ENCODE peak calls at places on chromosomes 1 and 21, in nine cellular contexts. C is fibroblast of gingiva, U is T-helper 9 cell, J is AG10803, M is Calu3, Z is NCI-H1105, Q is GDM1, N is midbrain, D is hypothalamus. E is an unnamed sample.

GRCh38 chr1:73627723-73628122 is 570.3 kb downstream of the LRRIQ3 start:
- DNase-seq in N (no peak), C (no peak), Z (no peak), U (no peak), M (no peak), Q (no peak), D (no peak), J (no peak), E (no peak)

GRCh38 chr21:46509760-46510159 is 51.1 kb downstream of the DIP2A start:
- DNase-seq in N (no peak), C (peak), M (peak), Q (no peak), U (no peak), D (no peak), Z (no peak), J (peak), E (no peak)

GRCh38 chr1:30371888-30372791 is 351.2 kb downstream of the MATN1 start:
- DNase-seq in N (no peak), Q (no peak), J (no peak), D (no peak), M (no peak), Z (no peak), U (no peak), C (no peak), E (no peak)

GRCh38 chr1:221739018-221739676 is 2.7 kb downstream of the DUSP10 start:
- DNase-seq in Z (no peak), Q (no peak), N (no peak), M (peak), C (no peak), D (no peak), J (no peak), U (no peak), E (no peak)

GRCh38 chr1:81679972-81680371 is 120.8 kb upstream of the ADGRL2 start:
- DNase-seq in Z (no peak), D (no peak), C (peak), M (no peak), Q (no peak), J (peak), U (no peak), N (no peak), E (no peak)

GRCh38 chr1:27098447-27099153 is 56.3 kb downstream of the SLC9A1 start:
- DNase-seq in J (peak), C (peak), D (no peak), N (no peak), Z (no peak), Q (no peak), M (no peak), U (no peak), E (no peak)

GRCh38 chr21:40227111-40227510 is 359.9 kb downstream of the PCP4 start:
- DNase-seq in D (no peak), Z (no peak), J (no peak), M (no peak), U (no peak), C (no peak), Q (no peak), N (no peak), E (no peak)

GRCh38 chr1:108041360-108042143 is 76.6 kb upstream of the VAV3 start:
- DNase-seq in N (no peak), M (no peak), C (peak), Z (no peak), Q (no peak), J (no peak), D (no peak), U (no peak), E (no peak)

GRCh38 chr1:81682490-81682889 is 118.2 kb upstream of the ADGRL2 start:
- DNase-seq in N (no peak), Q (no peak), Z (no peak), U (no peak), J (peak), D (no peak), C (no peak), M (peak), E (no peak)

GRCh38 chr1:43822040-43822439 is 111.6 kb upstream of the ARTN start:
- DNase-seq in N (no peak), Q (no peak), J (peak), M (no peak), D (no peak), U (no peak), Z (no peak), C (peak), E (no peak)

GRCh38 chr1:223748773-223749733 is 36.7 kb downstream of the CAPN2 start:
- DNase-seq in Q (peak), M (peak), Z (no peak), U (peak), D (peak), C (peak), J (peak), N (peak), E (no peak)

GRCh38 chr1:111406325-111406768 is 21.2 kb downstream of the OVGP1 start:
- DNase-seq in M (peak), U (peak), Z (peak), C (peak), Q (no peak), J (peak), N (no peak), D (no peak), E (no peak)

GRCh38 chr1:10782491-10783244 is 13.8 kb downstream of the CASZ1 start:
- DNase-seq in J (no peak), Z (no peak), D (no peak), N (no peak), Q (no peak), U (no peak), M (no peak), C (no peak), E (no peak)

GRCh38 chr1:69246721-69247120 is 321.0 kb upstream of the LRRC7 start:
- DNase-seq in C (no peak), N (peak), U (no peak), D (no peak), M (no peak), Q (no peak), J (no peak), Z (no peak), E (no peak)

GRCh38 chr1:217407426-217407825 is 223.5 kb downstream of the GPATCH2 start:
- DNase-seq in C (no peak), Z (no peak), U (no peak), D (no peak), N (no peak), Q (no peak), M (no peak), J (no peak), E (no peak)

GRCh38 chr1:1090424-1091343 is 16.6 kb upstream of the RNF223 start:
- DNase-seq in U (no peak), M (no peak), C (no peak), N (no peak), D (no peak), Q (no peak), J (no peak), Z (no peak), E (no peak)

GRCh38 chr1:183787704-183788103 is 17.2 kb upstream of the RGL1 start:
- DNase-seq in M (no peak), Q (no peak), U (no peak), C (no peak), J (no peak), Z (no peak), N (no peak), D (no peak), E (no peak)

GRCh38 chr1:200384818-200385390 is 24.9 kb downstream of the ZNF281 start:
- DNase-seq in C (no peak), M (no peak), J (no peak), N (no peak), Z (no peak), D (no peak), Q (no peak), U (no peak), E (no peak)

GRCh38 chr1:161791889-161792655 is 26.0 kb downstream of the ATF6 start:
- DNase-seq in Q (no peak), U (no peak), N (no peak), D (no peak), J (peak), M (no peak), C (peak), Z (no peak), E (no peak)

GRCh38 chr1:16072616-16073484 is 601 bp downstream of the FAM131C start:
- DNase-seq in M (no peak), Z (no peak), N (no peak), Q (no peak), C (no peak), U (no peak), J (no peak), D (no peak), E (no peak)

GRCh38 chr1:165463978-165464377 is 19.1 kb upstream of the RXRG start:
- DNase-seq in D (no peak), Z (no peak), Q (no peak), M (no peak), U (no peak), J (no peak), N (no peak), C (no peak), E (no peak)

GRCh38 chr1:218967836-218968235 is 205.8 kb upstream of the LYPLAL1 start:
- DNase-seq in N (no peak), D (no peak), C (no peak), Q (no peak), J (peak), U (no peak), M (no peak), Z (no peak), E (no peak)

GRCh38 chr1:110203021-110203661 is 7.0 kb upstream of the KCNC4 start:
- DNase-seq in D (peak), C (peak), N (peak), U (peak), Q (peak), J (peak), Z (peak), M (peak), E (no peak)

GRCh38 chr1:109255097-109255651 is 5.8 kb downstream of the CELSR2 start:
- DNase-seq in M (no peak), Z (no peak), U (no peak), N (no peak), J (no peak), C (no peak), Q (no peak), D (no peak), E (no peak)

GRCh38 chr21:39776589-39776988 is 31.6 kb downstream of the IGSF5 start:
- DNase-seq in Z (no peak), C (no peak), N (no peak), M (no peak), U (no peak), J (peak), Q (no peak), D (no peak), E (no peak)

GRCh38 chr1:25890249-25891034 is 14.9 kb upstream of the PAQR7 start:
- DNase-seq in M (peak), N (no peak), Z (no peak), D (no peak), U (no peak), J (no peak), C (no peak), Q (no peak), E (no peak)

GRCh38 chr1:36151845-36152203 is 2.5 kb upstream of the TRAPPC3 start:
- DNase-seq in U (peak), M (no peak), D (no peak), Z (no peak), J (no peak), N (no peak), Q (no peak), C (no peak), E (no peak)

E was measured in NCI-H1417 treated with DMSO at 0.1 percent for 48 hours.